ENCODE peak calls at places on chromosomes 6 and 20, in nine cellular contexts. One of them, this sample, is unnamed.

GRCh38 chr6:36691612-36692011 is 6.0 kb upstream of the RAB44 start:
- DNase-seq in stimulated activated CD8-positive, alpha-beta memory T cell treated with anti-CD3 and anti-CD28 coated beads, Interleukin-7, amount 100 ng/mL, for 1 hour: no peak
- DNase-seq in mucosa of descending colon: no peak
- DNase-seq in HFF-Myc: no peak
- DNase-seq in astrocyte of the spinal cord: no peak
- DNase-seq in coronary artery: no peak
- DNase-seq in osteocyte: no peak
- DNase-seq in stimulated activated CD4-positive, alpha-beta T cell treated with anti-CD3 and anti-CD28 coated beads, Interleukin-12 subunit alpha, Interleukin-12 subunit beta, amount 100 ng/mL, for 48 hours: no peak
- DNase-seq in COR-L47: no peak
- DNase-seq in this sample: no peak

GRCh38 chr6:109303647-109304283 is 78.5 kb downstream of the CD164 start:
- DNase-seq in stimulated activated CD8-positive, alpha-beta memory T cell treated with anti-CD3 and anti-CD28 coated beads, Interleukin-7, amount 100 ng/mL, for 1 hour: no peak
- DNase-seq in stimulated activated CD4-positive, alpha-beta T cell treated with anti-CD3 and anti-CD28 coated beads, Interleukin-12 subunit alpha, Interleukin-12 subunit beta, amount 100 ng/mL, for 48 hours: no peak
- DNase-seq in coronary artery: no peak
- DNase-seq in astrocyte of the spinal cord: no peak
- DNase-seq in COR-L47: no peak
- DNase-seq in mucosa of descending colon: no peak
- DNase-seq in HFF-Myc: no peak
- DNase-seq in osteocyte: no peak
- DNase-seq in this sample: no peak

GRCh38 chr6:75940558-75940957 is 131.9 kb downstream of the IMPG1 start:
- DNase-seq in stimulated activated CD4-positive, alpha-beta T cell treated with anti-CD3 and anti-CD28 coated beads, Interleukin-12 subunit alpha, Interleukin-12 subunit beta, amount 100 ng/mL, for 48 hours: no peak
- DNase-seq in coronary artery: no peak
- DNase-seq in stimulated activated CD8-positive, alpha-beta memory T cell treated with anti-CD3 and anti-CD28 coated beads, Interleukin-7, amount 100 ng/mL, for 1 hour: no peak
- DNase-seq in HFF-Myc: no peak
- DNase-seq in mucosa of descending colon: no peak
- DNase-seq in osteocyte: no peak
- DNase-seq in COR-L47: no peak
- DNase-seq in astrocyte of the spinal cord: no peak
- DNase-seq in this sample: no peak

GRCh38 chr6:3359091-3359752 is 97.6 kb downstream of the SLC22A23 start:
- DNase-seq in COR-L47: no peak
- DNase-seq in astrocyte of the spinal cord: no peak
- DNase-seq in HFF-Myc: no peak
- DNase-seq in stimulated activated CD8-positive, alpha-beta memory T cell treated with anti-CD3 and anti-CD28 coated beads, Interleukin-7, amount 100 ng/mL, for 1 hour: no peak
- DNase-seq in coronary artery: no peak
- DNase-seq in mucosa of descending colon: no peak
- DNase-seq in stimulated activated CD4-positive, alpha-beta T cell treated with anti-CD3 and anti-CD28 coated beads, Interleukin-12 subunit alpha, Interleukin-12 subunit beta, amount 100 ng/mL, for 48 hours: no peak
- DNase-seq in osteocyte: no peak
- DNase-seq in this sample: no peak

GRCh38 chr6:38599966-38600550 is 39.7 kb downstream of the BTBD9 start:
- DNase-seq in astrocyte of the spinal cord: no peak
- DNase-seq in HFF-Myc: no peak
- DNase-seq in stimulated activated CD4-positive, alpha-beta T cell treated with anti-CD3 and anti-CD28 coated beads, Interleukin-12 subunit alpha, Interleukin-12 subunit beta, amount 100 ng/mL, for 48 hours: no peak
- DNase-seq in COR-L47: no peak
- DNase-seq in stimulated activated CD8-positive, alpha-beta memory T cell treated with anti-CD3 and anti-CD28 coated beads, Interleukin-7, amount 100 ng/mL, for 1 hour: no peak
- DNase-seq in osteocyte: no peak
- DNase-seq in coronary artery: no peak
- DNase-seq in mucosa of descending colon: no peak
- DNase-seq in this sample: no peak

GRCh38 chr6:132969188-132969587 is 154.8 kb downstream of the RPS12 start:
- DNase-seq in coronary artery: no peak
- DNase-seq in COR-L47: no peak
- DNase-seq in stimulated activated CD8-positive, alpha-beta memory T cell treated with anti-CD3 and anti-CD28 coated beads, Interleukin-7, amount 100 ng/mL, for 1 hour: no peak
- DNase-seq in mucosa of descending colon: no peak
- DNase-seq in stimulated activated CD4-positive, alpha-beta T cell treated with anti-CD3 and anti-CD28 coated beads, Interleukin-12 subunit alpha, Interleukin-12 subunit beta, amount 100 ng/mL, for 48 hours: no peak
- DNase-seq in astrocyte of the spinal cord: peak
- DNase-seq in HFF-Myc: no peak
- DNase-seq in osteocyte: no peak
- DNase-seq in this sample: no peak

GRCh38 chr20:2093200-2093781 is 8.3 kb upstream of the STK35 start:
- DNase-seq in stimulated activated CD8-positive, alpha-beta memory T cell treated with anti-CD3 and anti-CD28 coated beads, Interleukin-7, amount 100 ng/mL, for 1 hour: no peak
- DNase-seq in COR-L47: peak
- DNase-seq in astrocyte of the spinal cord: no peak
- DNase-seq in stimulated activated CD4-positive, alpha-beta T cell treated with anti-CD3 and anti-CD28 coated beads, Interleukin-12 subunit alpha, Interleukin-12 subunit beta, amount 100 ng/mL, for 48 hours: no peak
- DNase-seq in coronary artery: no peak
- DNase-seq in HFF-Myc: no peak
- DNase-seq in mucosa of descending colon: peak
- DNase-seq in osteocyte: no peak
- DNase-seq in this sample: peak

GRCh38 chr6:17281497-17282481 is 628 bp downstream of the RBM24 start:
- DNase-seq in mucosa of descending colon: peak
- DNase-seq in HFF-Myc: no peak
- DNase-seq in COR-L47: no peak
- DNase-seq in astrocyte of the spinal cord: peak
- DNase-seq in osteocyte: no peak
- DNase-seq in stimulated activated CD8-positive, alpha-beta memory T cell treated with anti-CD3 and anti-CD28 coated beads, Interleukin-7, amount 100 ng/mL, for 1 hour: no peak
- DNase-seq in stimulated activated CD4-positive, alpha-beta T cell treated with anti-CD3 and anti-CD28 coated beads, Interleukin-12 subunit alpha, Interleukin-12 subunit beta, amount 100 ng/mL, for 48 hours: no peak
- DNase-seq in coronary artery: peak
- DNase-seq in this sample: peak

GRCh38 chr6:1200706-1201105 is 111.2 kb upstream of the FOXQ1 start:
- DNase-seq in stimulated activated CD4-positive, alpha-beta T cell treated with anti-CD3 and anti-CD28 coated beads, Interleukin-12 subunit alpha, Interleukin-12 subunit beta, amount 100 ng/mL, for 48 hours: no peak
- DNase-seq in osteocyte: no peak
- DNase-seq in astrocyte of the spinal cord: peak
- DNase-seq in mucosa of descending colon: no peak
- DNase-seq in HFF-Myc: peak
- DNase-seq in stimulated activated CD8-positive, alpha-beta memory T cell treated with anti-CD3 and anti-CD28 coated beads, Interleukin-7, amount 100 ng/mL, for 1 hour: no peak
- DNase-seq in COR-L47: no peak
- DNase-seq in coronary artery: no peak
- DNase-seq in this sample: no peak

This sample was measured in head of caudate nucleus.